ENCODE peak calls at places on chromosomes 16 and 17, in five cellular contexts. P, A, K, U and D are unnamed samples.

GRCh38 chr16:53745753-53746258 is 41.9 kb downstream of the FTO start:
- DNase-seq in P (peak; percentile 62), A (no peak), K (no peak), U (no peak), D (no peak)

GRCh38 chr16:70712359-70712758 is 26.5 kb upstream of the MTSS2 start:
- DNase-seq in P (no peak), A (no peak), K (no peak), U (no peak), D (no peak)

GRCh38 chr17:81905993-81906392 is 4.0 kb downstream of the NPB start:
- DNase-seq in P (no peak), A (no peak), K (no peak), U (no peak), D (no peak)

GRCh38 chr17:79078476-79079190 is 4.0 kb downstream of the ENGASE start:
- DNase-seq in P (no peak), A (no peak), K (no peak), U (no peak), D (no peak)

GRCh38 chr17:59756236-59756818 is 48.9 kb downstream of the VMP1 start:
- DNase-seq in P (peak; percentile 97), A (no peak), K (peak; percentile 82), U (peak; percentile 72), D (no peak)

GRCh38 chr17:19354123-19354522 is 8.4 kb downstream of the B9D1 start:
- DNase-seq in P (peak; percentile 95), A (no peak), K (peak; percentile 87), U (peak; percentile 77), D (peak; percentile 78)

GRCh38 chr16:1543085-1543896 is 9.8 kb downstream of the TMEM204 start:
- DNase-seq in P (peak; percentile 61), A (peak; percentile 35), K (peak; percentile 48), U (no peak), D (no peak)

GRCh38 chr16:21646721-21647561 is 5.5 kb downstream of the IGSF6 start:
- DNase-seq in P (no peak), A (peak; percentile 37), K (no peak), U (no peak), D (no peak)

GRCh38 chr17:37558299-37558698 is 50.9 kb downstream of the SYNRG start:
- DNase-seq in P (no peak), A (no peak), K (no peak), U (no peak), D (no peak)